ENCODE peak calls at places on chromosomes 2 and 18, in four cellular contexts. L is lower leg skin, P is breast epithelium, Y is heart left ventricle. V is an unnamed sample.

GRCh38 chr2:239463541-239464165 is 62.8 kb upstream of the HDAC4 start:
- DNase-seq in L (peak; percentile 89), P (peak; percentile 28), Y (no peak), V (no peak)

GRCh38 chr2:232134939-232135338 is 173.4 kb downstream of the DIS3L2 start:
- DNase-seq in L (no peak), P (no peak), Y (no peak), V (no peak)

GRCh38 chr2:26671691-26672090 is 20.8 kb upstream of the KCNK3 start:
- DNase-seq in L (no peak), P (peak; percentile 3), Y (no peak), V (no peak)

GRCh38 chr18:9991021-9992000 is 77.5 kb downstream of the VAPA start:
- DNase-seq in L (peak; percentile 81), P (no peak), Y (no peak), V (no peak)

GRCh38 chr18:38368886-38369285 is 803.3 kb upstream of the CELF4 start:
- DNase-seq in L (no peak), P (no peak), Y (no peak), V (no peak)

GRCh38 chr2:109375656-109376055 is 238.1 kb downstream of the SEPTIN10 start:
- DNase-seq in L (peak; percentile 74), P (peak; percentile 33), Y (peak; percentile 4), V (no peak)

GRCh38 chr2:158043181-158043948 is 58.3 kb upstream of the UPP2 start:
- DNase-seq in L (no peak), P (no peak), Y (no peak), V (no peak)

GRCh38 chr2:74006424-74006823 is 21.7 kb downstream of the TET3 start:
- DNase-seq in L (peak; percentile 60), P (no peak), Y (peak; percentile 59), V (no peak)

GRCh38 chr2:54898451-54899226 is 151.6 kb downstream of the RTN4 start:
- DNase-seq in L (no peak), P (no peak), Y (no peak), V (no peak)

GRCh38 chr18:22346968-22347611 is 70.6 kb downstream of the CTAGE1 start:
- DNase-seq in L (no peak), P (no peak), Y (peak; percentile 85), V (no peak)
- TF ChIP-seq POLR2A in L (no peak), P (no peak), Y (peak; percentile 72), V (no peak)

DNA sequence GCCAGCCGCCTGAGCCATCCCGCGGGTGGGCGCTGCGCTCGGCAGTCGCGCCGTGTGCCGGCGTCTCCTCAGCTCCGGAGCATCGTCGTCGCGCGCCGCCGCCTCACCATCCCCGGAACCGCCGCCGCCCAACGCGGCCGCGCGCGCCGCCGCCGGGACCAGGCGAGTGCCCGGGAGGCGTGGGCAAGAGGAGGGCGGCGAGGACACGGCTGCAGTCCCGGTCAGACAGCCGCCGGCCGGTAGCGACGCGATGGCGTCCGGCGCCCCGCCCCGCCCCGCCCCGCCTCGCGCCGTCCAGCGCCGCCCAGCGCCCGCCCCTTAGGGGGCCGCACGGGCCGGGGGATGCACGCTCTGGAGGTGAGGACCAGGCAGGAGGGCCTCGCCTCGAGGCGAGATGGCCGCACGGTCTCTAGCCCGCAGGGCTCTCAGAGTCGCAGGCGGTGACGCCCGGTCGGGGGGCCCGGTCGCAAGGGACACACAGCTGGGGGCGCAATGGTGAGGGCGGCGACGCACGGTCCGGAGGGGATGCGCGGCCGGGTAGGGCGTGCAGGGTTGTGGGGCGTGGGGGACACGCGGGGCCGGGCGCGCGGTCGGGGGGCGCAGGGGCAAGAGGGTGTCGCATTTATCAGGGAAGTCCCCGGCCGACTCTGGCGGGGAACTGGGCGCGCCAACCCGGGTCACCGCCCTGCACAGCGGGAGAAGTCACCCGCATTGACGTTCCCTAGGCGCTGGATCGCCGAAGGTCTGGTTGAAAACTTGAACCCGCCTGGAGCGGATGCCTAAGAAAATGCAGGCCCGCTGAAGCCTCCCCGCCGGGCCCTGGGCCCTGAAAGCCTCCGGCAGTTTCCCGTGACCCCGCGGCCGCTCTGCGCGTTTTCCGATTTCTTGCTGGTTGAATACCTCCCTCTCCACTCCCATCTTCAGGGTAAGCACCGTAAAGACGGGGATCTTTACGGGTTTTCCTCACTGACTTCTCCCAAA is at the start of gene SPIRE1:
- DNase-seq in L (peak; percentile 91), P (peak; percentile 53), Y (peak; percentile 82), V (peak; percentile 69)
- TF ChIP-seq POLR2A in L (no peak), P (no peak), Y (peak; percentile 58), V (peak; percentile 69)

DNA sequence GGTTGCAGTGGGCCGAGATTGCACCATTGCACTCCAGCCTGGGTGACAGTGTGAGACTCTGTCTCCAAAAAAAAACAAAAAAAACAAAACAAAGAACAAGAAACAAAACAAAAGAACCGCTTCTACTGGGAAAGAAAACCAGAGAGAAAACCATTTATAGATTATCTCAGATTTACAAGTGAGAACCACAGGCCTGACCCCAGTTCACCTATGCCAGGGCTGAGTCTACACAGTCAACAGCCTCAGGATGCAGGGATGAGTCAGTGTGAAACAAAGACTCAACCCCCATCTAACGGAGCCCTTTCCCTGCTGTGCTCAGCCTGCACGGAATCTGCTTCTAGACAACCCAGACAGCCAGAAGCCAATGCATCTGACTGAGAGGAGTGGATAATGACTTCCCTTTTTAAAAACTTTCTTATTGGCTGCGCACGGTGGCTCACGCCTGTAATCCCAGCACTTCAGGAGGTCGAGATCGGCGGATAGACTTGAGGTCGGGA is 25.5 kb upstream of the YWHAQ start:
- DNase-seq in L (no peak), P (no peak), Y (no peak), V (peak; percentile 88)
- TF ChIP-seq POLR2A in L (no peak), P (no peak), Y (no peak), V (no peak)

GRCh38 chr2:60836491-60836890 is 44.9 kb upstream of the REL start:
- DNase-seq in L (no peak), P (no peak), Y (no peak), V (no peak)

GRCh38 chr2:60838481-60838880 is 42.9 kb upstream of the REL start:
- DNase-seq in L (no peak), P (no peak), Y (no peak), V (no peak)

GRCh38 chr2:60837123-60837522 is 44.3 kb upstream of the REL start:
- DNase-seq in L (no peak), P (no peak), Y (no peak), V (no peak)

GRCh38 chr2:60840880-60841279 is 40.5 kb upstream of the REL start:
- DNase-seq in L (no peak), P (no peak), Y (no peak), V (no peak)

DNA sequence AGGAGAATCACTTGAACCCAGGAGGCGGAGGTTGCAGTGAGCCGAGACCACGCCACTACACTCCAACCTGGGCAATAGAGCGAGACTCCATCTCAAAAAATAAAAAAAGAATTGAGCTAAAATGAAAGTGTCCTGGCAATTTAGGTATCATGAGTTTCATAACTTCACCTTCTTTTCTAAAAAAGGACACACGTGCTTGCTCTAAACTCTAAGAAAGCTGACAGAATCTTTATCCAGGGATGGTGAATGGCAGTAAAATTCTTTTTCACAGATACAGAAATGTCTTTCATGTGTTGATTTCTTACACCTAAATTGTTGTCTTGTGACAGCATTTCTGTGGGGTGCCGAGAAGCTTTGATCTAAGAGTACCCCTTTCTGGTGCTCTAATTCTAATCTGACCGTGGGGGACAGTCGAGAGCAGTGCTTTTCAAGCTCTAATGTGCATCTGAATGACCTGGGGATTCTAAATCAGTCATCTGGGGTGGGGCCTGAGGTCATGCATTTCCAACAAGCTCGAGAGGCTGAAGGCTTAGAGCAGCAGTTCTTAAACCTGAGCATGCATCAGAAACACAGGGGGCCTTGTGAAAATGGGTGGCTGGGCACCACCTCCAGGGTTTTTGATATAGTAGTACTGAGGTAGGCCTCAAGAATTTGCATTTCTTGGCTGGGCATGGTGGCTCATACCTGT is 42.1 kb upstream of the REL start:
- DNase-seq in L (no peak), P (no peak), Y (no peak), V (no peak)
- TF ChIP-seq POLR2A in L (no peak), P (no peak), Y (no peak), V (no peak)

GRCh38 chr2:202871161-202872141 is at the start of gene ICA1L:
- DNase-seq in L (peak; percentile 87), P (peak; percentile 56), Y (peak; percentile 72), V (peak; percentile 72)

DNA sequence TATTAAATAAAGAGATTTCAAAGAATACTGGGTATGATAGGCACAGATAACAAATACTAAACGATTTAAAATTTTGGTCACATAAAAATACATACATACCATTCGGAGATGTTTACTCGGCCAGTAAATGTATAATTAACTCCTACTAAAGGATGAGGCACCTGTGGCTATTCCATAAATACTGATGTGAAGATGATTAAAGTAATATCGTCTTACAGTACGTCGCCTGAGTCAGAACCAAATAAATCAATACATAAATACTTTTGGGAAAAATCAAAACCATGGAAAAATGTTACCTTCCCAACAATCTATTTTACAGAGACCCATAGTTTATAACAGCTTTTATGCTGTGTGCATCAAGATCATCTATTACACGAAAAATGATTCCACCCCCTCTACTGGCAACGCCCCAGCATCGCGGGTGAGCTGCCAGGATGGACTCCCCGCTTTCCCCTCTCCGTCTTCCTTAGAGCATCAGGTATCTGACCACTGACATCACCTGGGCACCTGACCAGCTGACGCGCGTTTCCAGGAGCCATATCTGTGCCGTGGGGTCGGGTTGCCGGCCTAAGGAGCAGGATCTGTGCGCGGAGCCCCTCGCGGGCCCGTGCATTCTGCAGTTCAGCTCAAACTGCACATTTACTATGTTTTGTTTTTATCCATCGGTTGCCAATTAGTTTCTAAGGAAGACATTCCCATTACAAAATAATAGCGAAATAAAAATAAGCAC is 970 bp downstream of the ICA1L start:
- DNase-seq in L (peak; percentile 90), P (peak; percentile 59), Y (peak; percentile 50), V (peak; percentile 35)
- TF ChIP-seq POLR2A in L (no peak), P (no peak), Y (no peak), V (no peak)

GRCh38 chr2:46983065-46983801 is 67.6 kb upstream of the MCFD2 start:
- DNase-seq in L (no peak), P (no peak), Y (no peak), V (peak; percentile 59)
- TF ChIP-seq POLR2A in L (no peak), P (no peak), Y (no peak), V (no peak)

GRCh38 chr2:173355132-173355865 is 627 bp downstream of the CDCA7 start:
- DNase-seq in L (peak; percentile 86), P (no peak), Y (peak; percentile 11), V (peak; percentile 42)
- TF ChIP-seq POLR2A in L (no peak), P (no peak), Y (no peak), V (no peak)

DNA sequence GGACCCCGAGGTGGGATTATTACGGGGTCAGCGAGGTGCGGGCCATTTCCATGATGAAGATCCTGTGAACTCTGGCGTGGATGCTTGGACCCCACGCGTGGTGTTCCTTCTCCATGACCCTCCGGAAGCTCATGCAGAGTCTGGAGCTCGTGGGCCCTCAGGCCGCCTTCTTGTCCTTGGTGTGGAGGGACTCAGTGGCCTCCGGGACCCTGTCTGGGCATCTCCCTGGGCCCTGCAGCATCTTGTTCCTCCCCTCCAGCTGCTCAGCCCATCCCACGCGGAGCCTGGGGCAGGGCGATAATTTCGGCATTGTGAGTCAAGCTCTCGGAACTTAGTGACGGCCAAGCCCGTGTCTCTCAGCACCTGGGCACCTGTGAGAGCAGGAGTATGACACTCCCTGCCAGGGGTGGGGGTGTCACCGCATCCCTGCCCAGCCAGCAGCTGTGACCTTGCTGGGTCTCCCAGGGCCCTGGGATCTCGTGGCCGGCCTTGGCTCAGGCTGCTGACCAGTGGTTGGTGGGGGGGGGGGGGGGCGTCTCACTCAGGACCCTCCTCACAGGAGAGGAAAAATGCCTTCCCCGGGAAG is 24.6 kb downstream of the RTP5 start:
- DNase-seq in L (peak; percentile 83), P (peak; percentile 43), Y (no peak), V (no peak)
- TF ChIP-seq POLR2A in L (no peak), P (no peak), Y (no peak), V (no peak)

GRCh38 chr2:25417715-25418369 is 76.1 kb upstream of the DNMT3A start:
- DNase-seq in L (no peak), P (no peak), Y (no peak), V (no peak)
- TF ChIP-seq POLR2A in L (no peak), P (no peak), Y (no peak), V (no peak)